ENCODE peak calls at places on chromosome 6, in four cellular contexts. S, T, R and Y are unnamed samples.

GRCh38 chr6:108574457-108575149 is 13.9 kb downstream of the FOXO3 start:
- DNase-seq in S (peak), T (no peak), R (no peak), Y (no peak)

GRCh38 chr6:3232017-3232838 is 4.8 kb upstream of the TUBB2B start:
- DNase-seq in S (no peak), T (no peak), R (no peak), Y (no peak)

GRCh38 chr6:21987501-21987957 is 309.3 kb downstream of the PRL start:
- DNase-seq in S (peak), T (peak), R (peak), Y (peak)

GRCh38 chr6:154488802-154489437 is 21.6 kb downstream of the CNKSR3 start:
- DNase-seq in S (no peak), T (no peak), R (no peak), Y (no peak)

GRCh38 chr6:28597217-28597835 is 71.6 kb downstream of the GPX5 start:
- DNase-seq in S (no peak), T (peak), R (no peak), Y (no peak)

GRCh38 chr6:148693882-148694484 is 52.8 kb upstream of the UST start:
- DNase-seq in S (no peak), T (peak), R (no peak), Y (no peak)

GRCh38 chr6:5302220-5302946 is 41.1 kb downstream of the FARS2 start:
- DNase-seq in S (peak), T (no peak), R (peak), Y (peak)

GRCh38 chr6:166809721-166810120 is 146.6 kb downstream of the RNASET2 start:
- DNase-seq in S (no peak), T (no peak), R (no peak), Y (no peak)

GRCh38 chr6:109717971-109718370 is 26.9 kb downstream of the FIG4 start:
- DNase-seq in S (no peak), T (peak), R (no peak), Y (no peak)

GRCh38 chr6:56953597-56954388 is 1.1 kb upstream of the BEND6 start:
- DNase-seq in S (peak), T (no peak), R (peak), Y (peak)

GRCh38 chr6:35259946-35260626 is 551 bp downstream of the ZNF76 start:
- DNase-seq in S (peak), T (peak), R (peak), Y (peak)

GRCh38 chr6:41976794-41977484 is 35.3 kb upstream of the CCND3 start:
- DNase-seq in S (peak), T (no peak), R (no peak), Y (no peak)

GRCh38 chr6:4581468-4582420 is 194.5 kb upstream of the CDYL start:
- DNase-seq in S (no peak), T (no peak), R (no peak), Y (no peak)

GRCh38 chr6:96878101-96878500 is 19.6 kb downstream of the NDUFAF4 start:
- DNase-seq in S (no peak), T (no peak), R (no peak), Y (no peak)

GRCh38 chr6:36753671-36754485 is 56.3 kb downstream of the RAB44 start:
- DNase-seq in S (no peak), T (no peak), R (no peak), Y (no peak)

GRCh38 chr6:162562041-162562440 is 165.5 kb downstream of the PRKN start:
- DNase-seq in S (no peak), T (no peak), R (no peak), Y (no peak)

GRCh38 chr6:50143011-50143719 is 93.4 kb upstream of the DEFB112 start:
- DNase-seq in S (no peak), T (no peak), R (no peak), Y (no peak)

GRCh38 chr6:132132420-132132819 is 181.2 kb upstream of the CCN2 start:
- DNase-seq in S (no peak), T (no peak), R (no peak), Y (no peak)

GRCh38 chr6:106724848-106725247 is 95.5 kb downstream of the QRSL1 start:
- DNase-seq in S (no peak), T (no peak), R (no peak), Y (no peak)

GRCh38 chr6:95318137-95318536 is 259.2 kb upstream of the MANEA start:
- DNase-seq in S (no peak), T (no peak), R (no peak), Y (no peak)

GRCh38 chr6:72715119-72715518 is 93.3 kb downstream of the KCNQ5 start:
- DNase-seq in S (no peak), T (no peak), R (no peak), Y (no peak)

GRCh38 chr6:36139991-36140710 is 9.8 kb downstream of the MAPK13 start:
- DNase-seq in S (peak), T (no peak), R (no peak), Y (no peak)

GRCh38 chr6:108561742-108562502 is 1.2 kb downstream of the FOXO3 start:
- DNase-seq in S (peak), T (peak), R (no peak), Y (no peak)

GRCh38 chr6:169162968-169163903 is 90.4 kb downstream of the THBS2 start:
- DNase-seq in S (peak), T (no peak), R (no peak), Y (no peak)

GRCh38 chr6:4727671-4728435 is 48.4 kb upstream of the CDYL start:
- DNase-seq in S (peak), T (no peak), R (no peak), Y (no peak)

GRCh38 chr6:170183521-170183920 is 107.4 kb downstream of the DLL1 start:
- DNase-seq in S (no peak), T (no peak), R (no peak), Y (no peak)

GRCh38 chr6:45442716-45443115 is 65.0 kb upstream of the SUPT3H start:
- DNase-seq in S (no peak), T (no peak), R (no peak), Y (no peak)

GRCh38 chr6:153207041-153207440 is 76.0 kb upstream of the RGS17 start:
- DNase-seq in S (no peak), T (no peak), R (no peak), Y (no peak)

GRCh38 chr6:88492824-88493223 is 326.7 kb upstream of the CNR1 start:
- DNase-seq in S (peak), T (peak), R (no peak), Y (no peak)

GRCh38 chr6:111423960-111424846 is 58.8 kb downstream of the REV3L start:
- DNase-seq in S (peak), T (no peak), R (no peak), Y (no peak)

GRCh38 chr6:20237677-20238460 is 25.6 kb upstream of the MBOAT1 start:
- DNase-seq in S (no peak), T (no peak), R (no peak), Y (no peak)

GRCh38 chr6:89643411-89643810 is 4.9 kb upstream of the LYRM2 start:
- DNase-seq in S (no peak), T (no peak), R (no peak), Y (no peak)

GRCh38 chr6:89649682-89650081 is 11.1 kb upstream of the LYRM2 start:
- DNase-seq in S (no peak), T (no peak), R (no peak), Y (no peak)

GRCh38 chr6:89650579-89650978 is 12.0 kb upstream of the LYRM2 start:
- DNase-seq in S (no peak), T (no peak), R (no peak), Y (no peak)

GRCh38 chr6:89640804-89641203 is 2.3 kb upstream of the LYRM2 start:
- DNase-seq in S (no peak), T (no peak), R (no peak), Y (no peak)

DNA sequence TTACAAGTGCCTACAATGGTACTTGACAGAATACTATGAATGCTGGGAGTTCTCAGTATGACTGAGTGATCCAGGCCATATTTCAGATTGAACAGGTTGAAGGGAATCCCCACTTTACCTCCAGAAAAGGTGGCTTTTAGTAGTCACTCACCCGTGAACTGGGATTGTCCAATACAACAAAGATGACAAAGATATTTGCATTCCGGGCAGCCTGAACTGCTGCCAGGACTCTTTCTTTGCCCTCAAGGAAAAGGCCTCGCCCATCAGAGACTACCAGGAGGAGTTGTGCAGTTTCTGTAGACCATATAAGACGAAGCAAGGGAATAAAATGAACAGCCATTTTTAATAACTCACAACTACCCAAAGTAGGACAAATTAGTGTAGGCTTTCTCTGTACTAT is 6.3 kb upstream of the LYRM2 start:
- DNase-seq in S (no peak), T (no peak), R (no peak), Y (no peak)
- TF ChIP-seq SPI1 in S (no peak), T (no peak), R (no peak), Y (no peak)

DNA sequence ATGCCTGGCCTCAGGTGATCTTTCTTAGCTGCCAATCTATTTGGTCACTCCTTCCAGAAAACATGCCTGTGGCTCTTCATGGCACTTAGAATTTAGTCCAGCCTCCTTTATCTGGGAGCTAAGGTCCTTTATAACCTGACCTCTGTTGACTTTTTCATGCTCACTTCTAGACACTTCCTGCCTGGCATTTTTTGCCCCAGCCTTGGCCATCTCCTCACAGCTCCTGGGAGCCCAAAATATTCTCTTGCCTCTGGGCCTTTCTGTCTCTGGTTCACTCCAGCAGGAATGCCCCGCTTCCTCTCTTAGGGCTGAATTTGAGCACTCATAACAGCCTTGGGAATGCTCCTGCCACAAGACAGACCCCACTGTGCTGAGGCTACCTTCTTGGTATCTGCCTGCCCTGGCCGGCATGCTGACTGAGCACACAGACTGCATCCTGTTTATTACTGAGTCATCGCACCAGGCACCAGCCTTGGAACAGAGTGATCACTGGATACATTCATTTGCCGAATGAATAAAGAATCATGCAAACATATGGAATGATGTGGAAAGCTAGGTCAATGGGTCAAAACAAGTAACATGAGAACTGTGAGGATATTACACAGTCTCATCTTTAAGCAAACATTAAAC is 5.8 kb upstream of the EEF1E1 start:
- DNase-seq in S (peak), T (no peak), R (no peak), Y (no peak)
- TF ChIP-seq SPI1 in S (no peak), T (no peak), R (no peak), Y (no peak)

GRCh38 chr6:147063469-147064031 is 140.7 kb upstream of the STXBP5 start:
- DNase-seq in S (no peak), T (no peak), R (no peak), Y (no peak)
- TF ChIP-seq SPI1 in S (no peak), T (no peak), R (no peak), Y (no peak)

GRCh38 chr6:33413200-33413599 is 2.4 kb downstream of the PHF1 start:
- DNase-seq in S (no peak), T (no peak), R (no peak), Y (no peak)
- TF ChIP-seq SPI1 in S (no peak), T (no peak), R (no peak), Y (no peak)

GRCh38 chr6:2021713-2022125 is 223.7 kb downstream of the GMDS start:
- DNase-seq in S (no peak), T (peak), R (no peak), Y (no peak)
- TF ChIP-seq SPI1 in S (no peak), T (no peak), R (no peak), Y (no peak)

GRCh38 chr6:14452567-14453527 is 335.3 kb downstream of the CD83 start:
- DNase-seq in S (peak), T (peak), R (peak), Y (peak)

GRCh38 chr6:14455442-14455841 is 337.9 kb downstream of the CD83 start:
- DNase-seq in S (no peak), T (no peak), R (no peak), Y (no peak)

GRCh38 chr6:14454467-14454763 is 336.8 kb downstream of the CD83 start:
- DNase-seq in S (peak), T (no peak), R (no peak), Y (no peak)

GRCh38 chr6:14451594-14452374 is 334.2 kb downstream of the CD83 start:
- DNase-seq in S (peak), T (no peak), R (no peak), Y (no peak)

GRCh38 chr6:14453712-14454466 is 336.3 kb downstream of the CD83 start:
- DNase-seq in S (no peak), T (no peak), R (no peak), Y (no peak)
- TF ChIP-seq SPI1 in S (no peak), T (peak), R (no peak), Y (no peak)

GRCh38 chr6:18596529-18596835 is 209.3 kb downstream of the RNF144B start:
- DNase-seq in S (no peak), T (no peak), R (no peak), Y (no peak)

GRCh38 chr6:18598865-18599264 is 211.7 kb downstream of the RNF144B start:
- DNase-seq in S (no peak), T (no peak), R (no peak), Y (no peak)

GRCh38 chr6:18600236-18600635 is 213.1 kb downstream of the RNF144B start:
- DNase-seq in S (no peak), T (no peak), R (no peak), Y (no peak)

GRCh38 chr6:18601515-18602035 is 214.4 kb downstream of the RNF144B start:
- DNase-seq in S (no peak), T (no peak), R (no peak), Y (no peak)

DNA sequence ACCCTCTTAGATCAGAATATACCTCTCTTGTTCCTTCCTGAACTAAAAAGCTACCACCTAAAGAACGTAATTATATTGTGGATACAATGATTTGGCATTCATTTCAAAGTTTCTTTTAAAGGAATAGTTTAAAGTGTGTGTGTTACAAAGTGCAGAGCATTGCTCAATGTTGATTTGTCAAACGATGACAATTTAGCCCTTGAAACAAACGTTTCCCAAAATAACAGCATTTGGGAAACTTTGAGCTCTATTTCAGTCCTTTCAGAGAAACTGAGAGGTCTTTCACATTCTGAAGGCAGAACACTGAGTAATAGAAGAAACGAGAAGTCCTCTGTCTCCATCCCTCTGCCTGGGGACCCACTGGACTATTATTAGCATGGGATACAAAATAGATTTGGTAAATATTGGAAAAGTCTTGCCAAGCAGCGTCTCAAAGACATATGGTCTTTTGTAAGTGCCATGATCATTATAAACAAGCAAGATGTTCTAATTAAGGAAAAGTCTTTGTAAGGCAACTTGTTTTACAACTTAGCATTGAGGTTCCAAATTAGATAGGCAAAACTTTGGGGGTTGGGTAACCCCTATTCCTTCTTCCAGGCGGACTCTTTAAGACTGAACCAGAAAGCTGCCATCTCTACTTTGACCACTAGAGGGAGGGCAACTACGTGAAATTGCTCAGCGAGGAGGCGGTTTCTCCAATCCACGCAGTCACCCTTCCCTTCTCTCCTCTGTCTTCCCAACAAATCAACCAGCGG is 208.8 kb downstream of the RNF144B start:
- DNase-seq in S (peak), T (peak), R (peak), Y (no peak)
- TF ChIP-seq SPI1 in S (no peak), T (no peak), R (no peak), Y (no peak)